ENCODE peak calls at places on chromosome 20, in nine cellular contexts. F is transverse colon, C is heart left ventricle, Y is cardiac fibroblast, P is ovary, T is A673, O is uterus, Q is IMR-90, K is fibroblast of pulmonary artery. L is an unnamed sample.

GRCh38 chr20:20781029-20781428 is 68.6 kb upstream of the RALGAPA2 start:
- DNase-seq in F (no peak), C (no peak), Y (no peak), P (no peak), T (no peak), O (no peak), Q (no peak), K (no peak), L (no peak)

GRCh38 chr20:34689486-34689885 is 12.6 kb upstream of the PIGU start:
- DNase-seq in F (no peak), C (no peak), Y (peak), P (no peak), T (no peak), O (no peak), Q (no peak), K (peak), L (peak)

GRCh38 chr20:59320850-59321631 is 20.6 kb downstream of the EDN3 start:
- DNase-seq in F (no peak), C (no peak), Y (no peak), P (no peak), T (no peak), O (no peak), Q (no peak), K (no peak), L (no peak)

GRCh38 chr20:25859649-25860530 is 163.2 kb upstream of the ZNF337 start:
- DNase-seq in F (peak), C (peak), Y (peak), P (peak), T (peak), O (peak), Q (no peak), K (peak), L (peak)

GRCh38 chr20:55333798-55334197 is 671.5 kb downstream of the CBLN4 start:
- DNase-seq in F (no peak), C (no peak), Y (no peak), P (no peak), T (no peak), O (no peak), Q (no peak), K (no peak), L (no peak)

GRCh38 chr20:22248052-22248667 is 336.2 kb downstream of the FOXA2 start:
- DNase-seq in F (no peak), C (no peak), Y (no peak), P (no peak), T (peak), O (no peak), Q (no peak), K (peak), L (peak)

GRCh38 chr20:58482416-58482815 is 32.8 kb downstream of the APCDD1L start:
- DNase-seq in F (no peak), C (no peak), Y (no peak), P (no peak), T (no peak), O (no peak), Q (peak), K (no peak), L (peak)

GRCh38 chr20:25277051-25277801 is 29.3 kb downstream of the PYGB start:
- DNase-seq in F (peak), C (peak), Y (no peak), P (peak), T (no peak), O (peak), Q (no peak), K (no peak), L (no peak)

GRCh38 chr20:58342104-58342945 is 32.8 kb downstream of the RAB22A start:
- DNase-seq in F (no peak), C (no peak), Y (peak), P (no peak), T (peak), O (no peak), Q (peak), K (peak), L (peak)

GRCh38 chr20:63283397-63284082 is 9.4 kb upstream of the COL20A1 start:
- DNase-seq in F (no peak), C (no peak), Y (no peak), P (no peak), T (no peak), O (no peak), Q (no peak), K (no peak), L (no peak)
- H3K4me3 ChIP-seq in F (no peak), C (no peak), Y (no peak), P (no peak), T (no peak), O (no peak), Q (no peak), K (no peak), L (no peak)

GRCh38 chr20:33515569-33516216 is 25.8 kb downstream of the CBFA2T2 start:
- DNase-seq in F (no peak), C (no peak), Y (no peak), P (no peak), T (peak), O (no peak), Q (no peak), K (peak), L (no peak)
- TF ChIP-seq CTCF in F (peak), C (no peak), Y (peak), P (no peak), T (peak), O (no peak), Q (peak), K (peak), L (peak)

GRCh38 chr20:47318596-47319516 is 37.6 kb downstream of the ZMYND8 start:
- DNase-seq in F (peak), C (peak), Y (peak), P (peak), T (no peak), O (peak), Q (peak), K (peak), L (no peak)
- H3K4me3 ChIP-seq in F (peak), C (no peak), Y (peak), P (no peak), T (no peak), O (no peak), Q (no peak), K (peak), L (no peak)

GRCh38 chr20:17933711-17934110 is 34.9 kb downstream of the SNX5 start:
- DNase-seq in F (no peak), C (no peak), Y (no peak), P (no peak), T (no peak), O (no peak), Q (no peak), K (no peak), L (no peak)
- TF ChIP-seq CTCF in F (no peak), C (no peak), Y (no peak), P (no peak), T (no peak), O (no peak), Q (no peak), K (no peak), L (no peak)

DNA sequence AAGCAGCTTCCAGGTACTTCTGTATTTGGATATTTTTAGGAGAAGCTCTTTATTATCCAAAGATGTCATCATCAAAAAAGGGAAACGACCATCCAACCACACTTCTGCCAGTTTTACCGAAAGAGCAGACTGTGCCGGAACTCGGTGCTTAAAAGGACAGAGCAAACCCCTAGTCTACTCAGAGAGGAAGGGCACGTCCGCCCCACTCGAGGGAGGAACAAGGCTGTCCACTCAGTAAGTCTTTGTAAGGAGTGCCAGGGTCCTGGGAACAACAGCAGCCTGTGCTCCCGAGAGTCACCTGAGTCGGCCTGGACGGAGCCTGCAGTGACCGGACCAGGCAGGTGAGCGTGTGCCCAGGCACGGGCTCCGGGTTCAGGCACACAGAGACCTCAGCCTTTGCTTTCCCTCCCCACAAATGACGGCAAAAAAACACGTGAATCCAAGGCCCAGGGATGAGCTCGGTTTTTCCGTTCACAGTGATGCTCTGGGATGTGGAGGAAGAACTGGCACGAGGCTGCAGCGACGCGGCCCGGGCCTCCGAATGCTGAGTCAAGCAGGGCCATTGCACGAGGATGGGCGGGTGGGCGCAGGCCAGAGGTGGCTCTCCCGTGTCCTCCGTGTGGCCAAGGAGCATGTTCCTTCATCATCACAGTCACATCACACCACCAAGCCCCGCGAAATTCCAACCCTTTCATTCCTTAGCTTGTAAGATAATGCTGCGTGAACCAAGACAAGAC is 17.4 kb upstream of the SLCO4A1 start:
- DNase-seq in F (no peak), C (no peak), Y (no peak), P (peak), T (no peak), O (no peak), Q (no peak), K (no peak), L (no peak)
- H3K4me3 ChIP-seq in F (peak), C (no peak), Y (no peak), P (no peak), T (no peak), O (no peak), Q (no peak), K (no peak), L (no peak)

GRCh38 chr20:2403291-2404052 is 22.8 kb downstream of the TGM6 start:
- DNase-seq in F (no peak), C (no peak), Y (no peak), P (no peak), T (no peak), O (no peak), Q (no peak), K (no peak), L (no peak)

GRCh38 chr20:2401527-2401926 is 20.8 kb downstream of the TGM6 start:
- DNase-seq in F (no peak), C (no peak), Y (no peak), P (no peak), T (no peak), O (no peak), Q (no peak), K (no peak), L (no peak)

GRCh38 chr20:2399390-2399789 is 18.7 kb downstream of the TGM6 start:
- DNase-seq in F (no peak), C (no peak), Y (no peak), P (no peak), T (no peak), O (no peak), Q (no peak), K (no peak), L (no peak)

GRCh38 chr20:2400290-2400689 is 19.6 kb downstream of the TGM6 start:
- DNase-seq in F (no peak), C (no peak), Y (no peak), P (no peak), T (no peak), O (no peak), Q (no peak), K (no peak), L (no peak)

DNA sequence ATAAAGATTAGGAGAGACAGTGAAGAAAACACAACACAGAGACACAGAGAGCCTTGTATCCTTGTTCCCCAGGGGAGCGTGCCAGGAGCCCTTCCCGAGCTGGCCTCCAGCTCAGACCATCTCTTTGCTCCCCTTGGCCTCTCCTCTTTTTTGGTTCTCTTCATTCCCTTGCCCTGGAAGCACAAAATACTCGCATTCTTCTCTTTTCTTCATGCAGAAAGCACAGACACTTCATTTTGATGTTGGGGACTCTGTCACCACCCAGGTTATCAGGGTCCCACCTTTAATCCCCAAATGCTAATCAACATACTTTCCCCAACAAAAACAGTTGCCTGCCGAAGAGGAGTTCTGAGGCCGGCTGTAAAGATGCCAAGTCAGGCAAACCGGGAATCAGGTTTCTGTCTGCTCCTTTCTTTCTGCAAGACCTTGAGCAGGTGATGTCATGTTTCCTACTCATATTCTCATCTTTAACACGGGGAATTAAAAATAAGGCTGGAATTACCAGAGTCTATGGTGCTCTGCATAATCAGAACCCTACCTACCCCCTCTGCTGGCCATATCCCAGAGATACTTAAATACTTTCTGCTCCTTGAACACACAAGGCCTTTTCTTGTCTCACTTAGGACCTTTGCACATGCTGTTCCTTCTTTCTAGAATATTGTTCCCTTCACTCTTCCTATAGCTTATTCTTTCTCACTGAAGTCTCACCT is 21.7 kb downstream of the TGM6 start:
- DNase-seq in F (no peak), C (no peak), Y (peak), P (no peak), T (peak), O (no peak), Q (peak), K (peak), L (peak)
- TF ChIP-seq CTCF in F (no peak), C (no peak), Y (peak), P (no peak), T (peak), O (no peak), Q (peak), K (peak), L (peak)

GRCh38 chr20:57264151-57264792 is 2.2 kb downstream of the BMP7 start:
- DNase-seq in F (no peak), C (no peak), Y (no peak), P (no peak), T (no peak), O (no peak), Q (no peak), K (no peak), L (peak)
- H3K4me3 ChIP-seq in F (no peak), C (peak), Y (no peak), P (no peak), T (peak), O (no peak), Q (no peak), K (no peak), L (no peak)

DNA sequence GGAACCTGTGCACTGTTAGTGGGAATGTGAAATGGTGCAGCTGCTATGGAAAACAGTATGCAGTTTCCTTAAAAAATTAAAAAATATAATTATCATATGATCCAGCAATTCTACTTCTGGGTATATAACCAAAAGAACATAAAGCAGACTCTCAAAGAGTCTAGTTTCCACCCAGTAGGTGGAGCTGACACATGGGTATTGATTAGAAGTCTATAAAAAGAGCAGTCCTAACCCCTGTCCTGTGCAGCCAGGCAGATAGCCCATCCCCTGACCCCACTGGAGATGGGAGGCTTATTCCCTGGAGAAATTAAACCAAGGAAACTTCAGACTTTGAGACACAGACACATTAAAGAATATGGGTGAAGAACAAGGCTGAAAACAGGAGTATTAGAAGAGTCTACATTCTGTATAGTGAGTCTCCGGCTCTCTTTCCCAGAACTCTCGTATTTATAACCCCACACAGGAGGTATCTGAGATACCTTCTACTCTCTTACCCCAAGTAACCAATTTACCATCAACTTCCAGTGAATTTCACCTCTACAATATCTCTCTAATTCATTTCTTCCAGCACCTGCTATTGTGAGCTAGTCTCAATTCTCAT is 92.3 kb downstream of the SEL1L2 start:
- DNase-seq in F (no peak), C (no peak), Y (no peak), P (no peak), T (no peak), O (no peak), Q (no peak), K (no peak), L (no peak)
- TF ChIP-seq CTCF in F (no peak), C (no peak), Y (no peak), P (no peak), T (peak), O (no peak), Q (no peak), K (no peak), L (no peak)

GRCh38 chr20:8627386-8628030 is 441.4 kb upstream of the PLCB4 start:
- DNase-seq in F (no peak), C (no peak), Y (peak), P (no peak), T (no peak), O (no peak), Q (peak), K (no peak), L (no peak)
- H3K4me3 ChIP-seq in F (no peak), C (no peak), Y (no peak), P (no peak), T (no peak), O (no peak), Q (no peak), K (peak), L (peak)

GRCh38 chr20:19019734-19020364 is 192.6 kb upstream of the SLC24A3 start:
- DNase-seq in F (no peak), C (no peak), Y (no peak), P (no peak), T (no peak), O (no peak), Q (no peak), K (no peak), L (no peak)
- TF ChIP-seq CTCF in F (no peak), C (no peak), Y (no peak), P (no peak), T (peak), O (no peak), Q (no peak), K (no peak), L (no peak)

L was measured in choroid plexus epithelial cell.